ENCODE peak calls at places on chromosome 15, in nine cellular contexts. One of them, this sample, is unnamed.

GRCh38 chr15:77112819-77113569 is 42.1 kb upstream of the TSPAN3 start:
- DNase-seq in tibial nerve: no peak
- DNase-seq in A549: no peak
- DNase-seq in heart left ventricle: no peak
- DNase-seq in H1: no peak
- DNase-seq in testis: no peak
- DNase-seq in adrenal gland: no peak
- DNase-seq in IMR-90: no peak
- DNase-seq in transverse colon: peak
- DNase-seq in this sample: no peak

GRCh38 chr15:67915374-67916050 is 75.7 kb upstream of the RNU6-1 start:
- DNase-seq in tibial nerve: peak
- DNase-seq in A549: peak
- DNase-seq in heart left ventricle: no peak
- DNase-seq in H1: no peak
- DNase-seq in testis: peak
- DNase-seq in adrenal gland: no peak
- DNase-seq in IMR-90: no peak
- DNase-seq in transverse colon: peak
- DNase-seq in this sample: peak

GRCh38 chr15:48170981-48171380 is 7.1 kb downstream of the MYEF2 start:
- DNase-seq in tibial nerve: no peak
- DNase-seq in A549: no peak
- DNase-seq in heart left ventricle: no peak
- DNase-seq in H1: no peak
- DNase-seq in testis: no peak
- DNase-seq in adrenal gland: no peak
- DNase-seq in IMR-90: no peak
- DNase-seq in transverse colon: no peak
- DNase-seq in this sample: no peak

GRCh38 chr15:38768970-38769369 is 204.4 kb upstream of the RASGRP1 start:
- DNase-seq in tibial nerve: peak
- DNase-seq in A549: peak
- DNase-seq in heart left ventricle: no peak
- DNase-seq in H1: peak
- DNase-seq in testis: peak
- DNase-seq in adrenal gland: peak
- DNase-seq in IMR-90: peak
- DNase-seq in transverse colon: no peak
- DNase-seq in this sample: no peak

GRCh38 chr15:59887211-59887610 is 116.9 kb upstream of the FOXB1 start:
- DNase-seq in tibial nerve: no peak
- DNase-seq in A549: no peak
- DNase-seq in heart left ventricle: no peak
- DNase-seq in H1: no peak
- DNase-seq in testis: no peak
- DNase-seq in adrenal gland: no peak
- DNase-seq in IMR-90: no peak
- DNase-seq in transverse colon: no peak
- DNase-seq in this sample: no peak

GRCh38 chr15:49242820-49243219 is 72.8 kb downstream of the GALK2 start:
- DNase-seq in tibial nerve: no peak
- DNase-seq in A549: no peak
- DNase-seq in heart left ventricle: no peak
- DNase-seq in H1: no peak
- DNase-seq in testis: peak
- DNase-seq in adrenal gland: peak
- DNase-seq in IMR-90: peak
- DNase-seq in transverse colon: no peak
- DNase-seq in this sample: no peak

GRCh38 chr15:69529141-69529540 is 76.5 kb downstream of the RPLP1 start:
- DNase-seq in tibial nerve: no peak
- DNase-seq in A549: no peak
- DNase-seq in heart left ventricle: no peak
- DNase-seq in H1: no peak
- DNase-seq in testis: no peak
- DNase-seq in adrenal gland: no peak
- DNase-seq in IMR-90: no peak
- DNase-seq in transverse colon: no peak
- DNase-seq in this sample: no peak

GRCh38 chr15:99006146-99006545 is 1.4 kb downstream of the PGPEP1L start:
- DNase-seq in tibial nerve: no peak
- DNase-seq in A549: no peak
- DNase-seq in heart left ventricle: no peak
- DNase-seq in H1: no peak
- DNase-seq in testis: no peak
- DNase-seq in adrenal gland: no peak
- DNase-seq in IMR-90: no peak
- DNase-seq in transverse colon: no peak
- DNase-seq in this sample: no peak

GRCh38 chr15:63348392-63348791 is 33.3 kb downstream of the CA12 start:
- DNase-seq in tibial nerve: peak
- DNase-seq in A549: peak
- DNase-seq in heart left ventricle: no peak
- DNase-seq in H1: no peak
- DNase-seq in testis: peak
- DNase-seq in adrenal gland: peak
- DNase-seq in IMR-90: peak
- DNase-seq in transverse colon: peak
- DNase-seq in this sample: no peak

DNA sequence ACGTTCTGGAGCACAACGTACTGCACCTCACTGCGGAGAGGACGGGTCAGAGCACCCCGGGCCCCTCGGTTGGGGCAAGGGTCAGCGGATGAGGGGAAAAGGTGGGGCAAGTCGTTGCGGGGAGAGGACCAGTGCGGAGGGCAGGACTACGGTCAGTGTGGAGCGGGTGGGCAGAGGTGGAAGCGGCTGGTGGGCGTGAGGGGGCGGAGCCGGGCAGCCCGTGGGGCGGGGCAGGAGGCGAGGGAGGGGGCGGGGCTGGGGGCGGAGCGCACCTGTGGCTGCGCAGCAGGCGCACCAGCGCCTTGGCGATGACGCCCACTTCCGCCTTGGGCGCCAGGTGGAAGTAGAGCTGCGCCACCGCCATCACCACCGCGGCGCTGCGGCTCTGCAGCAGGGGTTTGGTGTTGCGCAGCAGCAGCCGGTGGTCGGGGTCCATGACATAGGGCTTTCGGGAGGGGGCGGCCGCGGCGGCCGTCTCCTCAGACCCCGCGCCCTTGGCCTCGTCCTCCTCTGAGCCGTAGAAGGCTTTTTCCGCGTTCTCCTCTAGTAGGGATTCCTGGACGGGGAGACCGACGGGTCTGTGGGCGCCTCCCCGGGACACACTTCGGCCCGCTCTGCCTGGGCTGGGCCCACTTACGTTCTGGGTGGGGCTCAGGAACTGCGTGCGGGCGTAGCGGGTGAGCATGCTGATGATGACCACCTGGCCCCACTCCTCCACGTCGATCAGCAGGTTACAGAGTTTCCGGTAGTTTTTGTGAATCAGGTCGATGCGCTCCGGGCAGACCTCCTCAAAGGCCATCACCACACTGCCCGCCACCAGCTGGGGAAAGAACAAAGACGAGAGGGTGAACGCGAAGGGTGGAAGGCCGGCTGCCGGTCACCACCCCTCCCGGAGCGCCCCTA is 29.2 kb downstream of the AP3B2 start:
- DNase-seq in tibial nerve: no peak
- DNase-seq in A549: peak
- DNase-seq in heart left ventricle: no peak
- DNase-seq in H1: peak
- DNase-seq in testis: peak
- DNase-seq in adrenal gland: peak
- DNase-seq in IMR-90: no peak
- DNase-seq in transverse colon: peak
- DNase-seq in this sample: no peak
- TF ChIP-seq POLR2A in tibial nerve: no peak
- TF ChIP-seq POLR2A in A549: peak
- TF ChIP-seq POLR2A in heart left ventricle: no peak
- TF ChIP-seq POLR2A in H1: peak
- TF ChIP-seq POLR2A in testis: no peak
- TF ChIP-seq POLR2A in adrenal gland: no peak
- TF ChIP-seq POLR2A in IMR-90: no peak
- TF ChIP-seq POLR2A in transverse colon: peak
- TF ChIP-seq POLR2A in this sample: no peak

GRCh38 chr15:43793647-43794046 is 1.5 kb downstream of the SERF2 start:
- DNase-seq in tibial nerve: no peak
- DNase-seq in A549: no peak
- DNase-seq in heart left ventricle: no peak
- DNase-seq in H1: no peak
- DNase-seq in testis: no peak
- DNase-seq in adrenal gland: no peak
- DNase-seq in IMR-90: no peak
- DNase-seq in transverse colon: no peak
- DNase-seq in this sample: no peak

GRCh38 chr15:43795997-43796396 is 3.9 kb downstream of the SERF2 start:
- DNase-seq in tibial nerve: no peak
- DNase-seq in A549: no peak
- DNase-seq in heart left ventricle: no peak
- DNase-seq in H1: peak
- DNase-seq in testis: no peak
- DNase-seq in adrenal gland: no peak
- DNase-seq in IMR-90: no peak
- DNase-seq in transverse colon: no peak
- DNase-seq in this sample: no peak

GRCh38 chr15:43796566-43796965 is 3.5 kb downstream of the SERINC4 start:
- DNase-seq in tibial nerve: no peak
- DNase-seq in A549: no peak
- DNase-seq in heart left ventricle: no peak
- DNase-seq in H1: no peak
- DNase-seq in testis: no peak
- DNase-seq in adrenal gland: no peak
- DNase-seq in IMR-90: no peak
- DNase-seq in transverse colon: no peak
- DNase-seq in this sample: no peak

GRCh38 chr15:43794269-43795037 is 2.3 kb downstream of the SERF2 start:
- DNase-seq in tibial nerve: no peak
- DNase-seq in A549: no peak
- DNase-seq in heart left ventricle: no peak
- DNase-seq in H1: no peak
- DNase-seq in testis: no peak
- DNase-seq in adrenal gland: peak
- DNase-seq in IMR-90: peak
- DNase-seq in transverse colon: no peak
- DNase-seq in this sample: no peak

GRCh38 chr15:43795197-43795596 is 3.1 kb downstream of the SERF2 start:
- DNase-seq in tibial nerve: no peak
- DNase-seq in A549: no peak
- DNase-seq in heart left ventricle: no peak
- DNase-seq in H1: no peak
- DNase-seq in testis: no peak
- DNase-seq in adrenal gland: no peak
- DNase-seq in IMR-90: no peak
- DNase-seq in transverse colon: no peak
- DNase-seq in this sample: no peak
- H3K4me3 ChIP-seq in tibial nerve: no peak
- H3K4me3 ChIP-seq in A549: no peak
- H3K4me3 ChIP-seq in heart left ventricle: no peak
- H3K4me3 ChIP-seq in H1: no peak
- H3K4me3 ChIP-seq in testis: no peak
- H3K4me3 ChIP-seq in adrenal gland: no peak
- H3K4me3 ChIP-seq in IMR-90: no peak
- H3K4me3 ChIP-seq in transverse colon: no peak
- H3K4me3 ChIP-seq in this sample: no peak

GRCh38 chr15:90159213-90159612 is 41.9 kb upstream of the SEMA4B start:
- DNase-seq in tibial nerve: no peak
- DNase-seq in A549: no peak
- DNase-seq in heart left ventricle: no peak
- DNase-seq in H1: no peak
- DNase-seq in testis: no peak
- DNase-seq in adrenal gland: no peak
- DNase-seq in IMR-90: no peak
- DNase-seq in transverse colon: peak
- DNase-seq in this sample: no peak

GRCh38 chr15:90151989-90152645 is 49.0 kb upstream of the SEMA4B start:
- DNase-seq in tibial nerve: no peak
- DNase-seq in A549: no peak
- DNase-seq in heart left ventricle: no peak
- DNase-seq in H1: no peak
- DNase-seq in testis: peak
- DNase-seq in adrenal gland: no peak
- DNase-seq in IMR-90: no peak
- DNase-seq in transverse colon: no peak
- DNase-seq in this sample: peak

GRCh38 chr15:90153658-90154057 is 47.5 kb upstream of the SEMA4B start:
- DNase-seq in tibial nerve: no peak
- DNase-seq in A549: no peak
- DNase-seq in heart left ventricle: no peak
- DNase-seq in H1: no peak
- DNase-seq in testis: no peak
- DNase-seq in adrenal gland: no peak
- DNase-seq in IMR-90: no peak
- DNase-seq in transverse colon: no peak
- DNase-seq in this sample: peak

GRCh38 chr15:90154246-90154645 is 46.9 kb upstream of the SEMA4B start:
- DNase-seq in tibial nerve: no peak
- DNase-seq in A549: no peak
- DNase-seq in heart left ventricle: no peak
- DNase-seq in H1: no peak
- DNase-seq in testis: no peak
- DNase-seq in adrenal gland: no peak
- DNase-seq in IMR-90: no peak
- DNase-seq in transverse colon: no peak
- DNase-seq in this sample: no peak

DNA sequence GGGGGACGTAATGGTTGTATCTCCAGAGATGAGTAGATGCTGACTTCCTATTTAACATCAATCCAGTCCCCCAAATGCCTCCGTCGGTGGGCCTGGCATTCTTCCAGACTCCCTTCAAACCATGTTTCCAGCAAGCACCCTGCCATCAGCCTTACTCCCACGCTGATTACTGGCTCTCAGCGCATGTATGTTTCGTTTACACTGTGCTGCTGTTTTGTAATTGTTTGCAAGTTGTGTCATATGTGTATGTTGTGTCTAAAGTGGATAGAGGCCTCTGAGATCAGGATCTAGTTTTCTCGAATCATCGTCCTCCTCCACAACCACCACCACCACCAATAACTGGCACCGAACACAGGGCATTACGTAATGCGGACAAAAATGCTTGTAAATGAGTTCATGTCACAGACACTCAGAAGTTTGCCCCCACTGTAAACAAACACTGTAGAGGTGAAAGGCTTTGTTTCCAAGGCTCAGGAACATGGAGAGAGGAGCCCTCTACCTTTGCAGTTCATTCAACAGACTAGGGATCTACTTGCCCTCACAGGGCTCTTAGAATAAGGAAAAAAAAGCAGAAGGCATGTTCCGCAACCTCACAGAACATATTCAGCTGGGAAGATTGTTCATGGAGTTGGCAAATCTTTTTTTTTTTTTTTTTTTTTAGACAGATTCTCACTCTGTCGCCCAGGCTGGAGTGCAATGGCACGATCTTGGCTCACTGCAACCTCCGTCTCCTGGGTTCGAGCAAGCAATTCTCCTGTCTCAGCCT is 46.1 kb upstream of the SEMA4B start:
- DNase-seq in tibial nerve: no peak
- DNase-seq in A549: peak
- DNase-seq in heart left ventricle: no peak
- DNase-seq in H1: no peak
- DNase-seq in testis: no peak
- DNase-seq in adrenal gland: no peak
- DNase-seq in IMR-90: peak
- DNase-seq in transverse colon: peak
- DNase-seq in this sample: peak
- TF ChIP-seq POLR2A in tibial nerve: no peak
- TF ChIP-seq POLR2A in A549: no peak
- TF ChIP-seq POLR2A in heart left ventricle: no peak
- TF ChIP-seq POLR2A in H1: no peak
- TF ChIP-seq POLR2A in testis: no peak
- TF ChIP-seq POLR2A in adrenal gland: no peak
- TF ChIP-seq POLR2A in IMR-90: no peak
- TF ChIP-seq POLR2A in transverse colon: no peak
- TF ChIP-seq POLR2A in this sample: peak

GRCh38 chr15:74171965-74172541 is 1.5 kb upstream of the ISLR start:
- DNase-seq in tibial nerve: no peak
- DNase-seq in A549: no peak
- DNase-seq in heart left ventricle: no peak
- DNase-seq in H1: no peak
- DNase-seq in testis: no peak
- DNase-seq in adrenal gland: no peak
- DNase-seq in IMR-90: no peak
- DNase-seq in transverse colon: no peak
- DNase-seq in this sample: no peak
- H3K4me3 ChIP-seq in tibial nerve: no peak
- H3K4me3 ChIP-seq in A549: no peak
- H3K4me3 ChIP-seq in heart left ventricle: no peak
- H3K4me3 ChIP-seq in H1: no peak
- H3K4me3 ChIP-seq in testis: no peak
- H3K4me3 ChIP-seq in adrenal gland: no peak
- H3K4me3 ChIP-seq in IMR-90: no peak
- H3K4me3 ChIP-seq in transverse colon: no peak
- H3K4me3 ChIP-seq in this sample: no peak